ENCODE peak calls at places on chromosome 4, in nine cellular contexts. A, U, V, C, S, R, Z, T and E are unnamed samples.
A peak's percentile ranks its signal among the peaks of the same experiment; 100 is the strongest.

GRCh38 chr4:142815834-142816233 is 30.3 kb downstream of the INPP4B start:
- DNase-seq in Z (no peak), U (no peak), V (no peak), T (no peak), R (peak; percentile 47), S (no peak), A (no peak), C (no peak), E (no peak)

GRCh38 chr4:73662709-73663546 is 42.7 kb upstream of the RASSF6 start:
- DNase-seq in U (no peak), Z (no peak), R (peak; percentile 60), S (no peak), C (peak; percentile 20), A (no peak), T (no peak), V (no peak), E (peak; percentile 32)

GRCh38 chr4:82500830-82501229 is 61.0 kb downstream of the TMEM150C start:
- DNase-seq in A (no peak), T (no peak), V (no peak), C (no peak), S (no peak), U (no peak), R (no peak), Z (no peak), E (no peak)

GRCh38 chr4:95409127-95409526 is 139.6 kb downstream of the UNC5C start:
- DNase-seq in A (no peak), S (no peak), Z (no peak), T (no peak), V (no peak), C (no peak), R (peak; percentile 27), U (no peak), E (no peak)

GRCh38 chr4:4308800-4309441 is 18.9 kb downstream of the ZBTB49 start:
- DNase-seq in V (no peak), C (no peak), S (no peak), T (no peak), Z (no peak), R (peak; percentile 91), A (no peak), U (no peak), E (no peak)

GRCh38 chr4:179097741-179098140 is 1655.5 kb upstream of the AGA start:
- DNase-seq in V (peak; percentile 83), Z (no peak), C (peak; percentile 16), T (no peak), R (no peak), S (no peak), A (no peak), U (no peak), E (peak; percentile 54)

GRCh38 chr4:20305976-20306375 is 54.3 kb downstream of the SLIT2 start:
- DNase-seq in C (peak; percentile 41), A (no peak), S (no peak), U (no peak), Z (no peak), R (no peak), T (no peak), V (peak; percentile 24), E (peak; percentile 18)

GRCh38 chr4:32661229-32661628 is 1941.1 kb downstream of the PCDH7 start:
- DNase-seq in R (no peak), U (no peak), V (no peak), S (no peak), A (no peak), T (no peak), C (no peak), Z (no peak), E (peak; percentile 3)

GRCh38 chr4:8523175-8523574 is 57.0 kb upstream of the GPR78 start:
- DNase-seq in V (no peak), U (no peak), C (no peak), R (no peak), S (no peak), A (no peak), T (no peak), Z (no peak), E (no peak)

GRCh38 chr4:6840062-6840976 is 57.8 kb downstream of the KIAA0232 start:
- DNase-seq in V (peak; percentile 92), R (no peak), C (no peak), U (no peak), Z (no peak), S (no peak), T (no peak), A (no peak), E (peak; percentile 19)

GRCh38 chr4:122293374-122294365 is 85.1 kb upstream of the ADAD1 start:
- DNase-seq in R (no peak), T (no peak), Z (no peak), C (no peak), U (no peak), A (no peak), S (no peak), V (no peak), E (no peak)

GRCh38 chr4:151624606-151625565 is 135.9 kb downstream of the GATB start:
- DNase-seq in T (peak; percentile 29), Z (no peak), A (no peak), U (peak; percentile 67), R (no peak), V (no peak), S (no peak), C (no peak), E (no peak)

GRCh38 chr4:16684083-16684482 is 214.4 kb downstream of the LDB2 start:
- DNase-seq in S (no peak), A (no peak), C (no peak), T (no peak), U (no peak), R (peak; percentile 83), V (no peak), Z (no peak), E (peak; percentile 36)

GRCh38 chr4:7109169-7109568 is 41.3 kb upstream of the GRPEL1 start:
- DNase-seq in T (no peak), V (no peak), U (peak; percentile 54), C (no peak), A (no peak), Z (no peak), S (peak; percentile 38), R (no peak), E (no peak)

GRCh38 chr4:126701756-126702155 is 931.0 kb upstream of the INTU start:
- DNase-seq in T (no peak), S (no peak), R (no peak), U (no peak), A (no peak), C (no peak), V (no peak), Z (no peak), E (no peak)

GRCh38 chr4:77994194-77994721 is 62.9 kb upstream of the FRAS1 start:
- DNase-seq in U (no peak), C (peak; percentile 73), Z (no peak), V (peak; percentile 86), S (no peak), A (no peak), R (peak; percentile 39), T (no peak), E (peak; percentile 81)

GRCh38 chr4:93346840-93347239 is 481.7 kb upstream of the ATOH1 start:
- DNase-seq in R (no peak), Z (no peak), A (no peak), S (no peak), U (no peak), C (no peak), T (no peak), V (no peak), E (no peak)

GRCh38 chr4:180665994-180666818 is 1577.0 kb upstream of the TENM3 start:
- DNase-seq in T (no peak), A (no peak), C (peak; percentile 73), V (peak; percentile 84), R (peak; percentile 38), Z (no peak), S (no peak), U (no peak), E (peak; percentile 84)

GRCh38 chr4:168708108-168708507 is 211.3 kb downstream of the PALLD start:
- DNase-seq in R (no peak), Z (no peak), A (no peak), U (no peak), T (no peak), S (no peak), C (no peak), V (no peak), E (no peak)

DNA sequence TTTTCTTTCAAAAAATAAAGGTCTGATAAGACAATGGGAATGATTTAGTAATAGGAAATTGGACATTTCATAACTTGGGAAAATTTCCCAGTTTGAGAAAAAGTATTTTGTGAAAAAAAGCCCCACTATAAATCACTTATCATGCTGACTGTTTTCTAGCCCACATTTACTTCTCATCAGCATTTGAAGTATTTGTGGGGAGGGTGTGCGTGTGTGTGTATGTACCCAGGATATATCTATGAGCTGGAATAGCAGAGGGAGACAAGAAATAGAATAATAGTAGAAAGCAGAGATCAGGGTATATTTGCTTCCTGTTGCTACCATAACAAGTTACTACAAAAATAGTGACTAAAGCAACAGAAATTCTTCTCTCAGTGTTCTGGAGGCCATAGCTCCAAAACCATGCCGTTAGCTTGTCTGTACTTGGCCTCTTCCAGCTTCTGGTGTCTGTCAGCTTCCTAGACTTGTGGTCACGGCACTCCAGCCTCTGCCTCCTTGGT is 139.8 kb downstream of the PTTG2 start:
- DNase-seq in U (no peak), R (no peak), S (no peak), V (no peak), C (no peak), A (no peak), Z (no peak), T (no peak), E (no peak)
- H3K27ac ChIP-seq in U (peak overlapping the region; percentile 51), R (no peak overlapping the region), S (no peak overlapping the region), V (no peak overlapping the region), C (no peak overlapping the region), A (no peak overlapping the region), Z (no peak overlapping the region), T (no peak overlapping the region), E (peak overlapping the region; percentile 39)

GRCh38 chr4:85210353-85210752 is 243.9 kb upstream of the WDFY3 start:
- DNase-seq in A (no peak), V (no peak), U (no peak), C (no peak), T (no peak), S (no peak), R (no peak), Z (no peak), E (no peak)

DNA sequence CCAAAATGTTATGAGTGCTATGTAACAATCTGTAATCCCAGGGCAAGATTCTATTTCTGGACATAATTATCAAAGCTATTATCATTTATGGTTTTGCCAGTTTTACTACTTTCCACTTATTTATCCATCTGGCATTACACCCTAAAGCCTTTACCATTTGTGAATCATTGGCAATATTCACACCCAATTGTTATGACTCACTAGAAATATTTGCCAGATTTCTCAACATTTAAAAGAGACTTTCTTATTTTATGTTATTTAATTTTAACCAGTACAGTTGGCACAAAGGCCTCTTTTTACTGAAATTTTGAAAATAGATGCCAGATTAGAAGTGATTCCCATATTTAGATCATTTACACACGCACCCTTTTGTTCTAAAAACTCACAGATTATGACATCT is 242.7 kb upstream of the WDFY3 start:
- DNase-seq in R (no peak), V (no peak), U (no peak), A (no peak), Z (no peak), C (no peak), S (no peak), T (no peak), E (no peak)
- H3K27ac ChIP-seq in R (no peak overlapping the region), V (no peak overlapping the region), U (no peak overlapping the region), A (no peak overlapping the region), Z (no peak overlapping the region), C (no peak overlapping the region), S (no peak overlapping the region), T (no peak overlapping the region), E (no peak overlapping the region)

GRCh38 chr4:102447413-102447812 is 53.7 kb upstream of the NFKB1 start:
- DNase-seq in S (no peak), T (no peak), A (no peak), V (no peak), U (no peak), Z (no peak), R (no peak), C (peak; percentile 89), E (no peak)
- H3K27ac ChIP-seq in S (no peak overlapping the region), T (no peak overlapping the region), A (no peak overlapping the region), V (no peak overlapping the region), U (no peak overlapping the region), Z (no peak overlapping the region), R (no peak overlapping the region), C (peak overlapping the region; percentile 23), E (no peak overlapping the region)

GRCh38 chr4:128915544-128915943 is 106.0 kb downstream of the JADE1 start:
- DNase-seq in V (no peak), Z (no peak), T (no peak), C (no peak), R (no peak), A (no peak), U (no peak), S (no peak), E (no peak)
- H3K27ac ChIP-seq in V (no peak overlapping the region), Z (no peak overlapping the region), T (no peak overlapping the region), C (no peak overlapping the region), R (no peak overlapping the region), A (no peak overlapping the region), U (no peak overlapping the region), S (no peak overlapping the region), E (no peak overlapping the region)